ENCODE peak calls at places on chromosomes 2 and 18, in four cellular contexts. V is NCI-H774, I is iris pigment epithelial cell, X is body of pancreas. P is an unnamed sample.

GRCh38 chr18:79484661-79485621 is 89.2 kb downstream of the NFATC1 start:
- DNase-seq in V (no peak), I (peak; percentile 96), X (peak; percentile 31), P (no peak)

GRCh38 chr2:101818531-101819451 is 121.3 kb downstream of the MAP4K4 start:
- DNase-seq in V (no peak), I (peak; percentile 71), X (no peak), P (no peak)

GRCh38 chr18:25456284-25456683 is 104.3 kb upstream of the ZNF521 start:
- DNase-seq in V (no peak), I (no peak), X (no peak), P (no peak)

GRCh38 chr2:133977385-133977784 is 276.5 kb upstream of the MGAT5 start:
- DNase-seq in V (no peak), I (no peak), X (no peak), P (peak; percentile 28)

GRCh38 chr2:8264981-8265380 is 416.9 kb upstream of the ID2 start:
- DNase-seq in V (no peak), I (no peak), X (no peak), P (no peak)

GRCh38 chr2:127182626-127183458 is 37.3 kb downstream of the CYP27C1 start:
- DNase-seq in V (no peak), I (no peak), X (no peak), P (no peak)

GRCh38 chr2:168700615-168701245 is 101.7 kb upstream of the NOSTRIN start:
- DNase-seq in V (no peak), I (peak; percentile 53), X (no peak), P (no peak)

GRCh38 chr2:240229603-240230423 is 89.4 kb upstream of the OTOS start:
- DNase-seq in V (no peak), I (peak; percentile 49), X (no peak), P (peak; percentile 12)

GRCh38 chr18:9296233-9297006 is 38.2 kb upstream of the TWSG1 start:
- DNase-seq in V (no peak), I (peak; percentile 34), X (no peak), P (no peak)

GRCh38 chr2:26088038-26088643 is 54.3 kb downstream of the RAB10 start:
- DNase-seq in V (no peak), I (peak; percentile 39), X (peak; percentile 13), P (no peak)

GRCh38 chr2:150938586-150938985 is 323.1 kb downstream of the RBM43 start:
- DNase-seq in V (no peak), I (peak; percentile 26), X (no peak), P (no peak)

GRCh38 chr2:127128508-127128907 is 21.6 kb upstream of the BIN1 start:
- DNase-seq in V (peak; percentile 80), I (no peak), X (peak; percentile 88), P (peak; percentile 69)

GRCh38 chr18:34493566-34494358 is 216.3 kb upstream of the DTNA start:
- DNase-seq in V (peak; percentile 61), I (peak; percentile 2), X (peak; percentile 62), P (no peak)

GRCh38 chr2:37623971-37624897 is 47.2 kb downstream of the CDC42EP3 start:
- DNase-seq in V (no peak), I (peak; percentile 67), X (no peak), P (no peak)

GRCh38 chr18:59268722-59269562 is 4.3 kb downstream of the RAX start:
- DNase-seq in V (peak; percentile 72), I (peak; percentile 31), X (peak; percentile 46), P (no peak)

GRCh38 chr2:74119324-74119723 is 28.4 kb downstream of the BOLA3 start:
- DNase-seq in V (no peak), I (peak; percentile 27), X (no peak), P (no peak)

GRCh38 chr2:162073776-162074578 is at the start of gene DPP4:
- DNase-seq in V (no peak), I (no peak), X (peak; percentile 59), P (peak; percentile 54)

GRCh38 chr2:236662231-236663160 is 92.9 kb downstream of the ACKR3 start:
- DNase-seq in V (no peak), I (no peak), X (no peak), P (no peak)

GRCh38 chr2:15595342-15595905 is 3.8 kb downstream of the DDX1 start:
- DNase-seq in V (no peak), I (no peak), X (no peak), P (no peak)

GRCh38 chr2:166126014-166126639 is 1.7 kb downstream of the SCN1A start:
- DNase-seq in V (no peak), I (peak; percentile 37), X (no peak), P (no peak)

GRCh38 chr2:177772529-177772928 is 300.0 kb downstream of the PDE11A start:
- DNase-seq in V (no peak), I (peak; percentile 50), X (no peak), P (no peak)